ENCODE peak calls at places on chromosomes 16 and 17, in six cellular contexts. E is cardiac muscle cell, U is sigmoid colon, Q is upper lobe of right lung, L is mucosa of descending colon, T is lower lobe of right lung. A is an unnamed sample. For H3K4me1, the result is how much of the 10 kb centered on the place peaks cover.

GRCh38 chr17:51147641-51148040 is 5.7 kb upstream of the NME1 start:
- DNase-seq in L (no peak), Q (peak), U (no peak), E (no peak), T (no peak), A (no peak)

GRCh38 chr16:35752012-35752772 is 2292.8 kb downstream of the TP53TG3F start:
- DNase-seq in Q (no peak), E (no peak), U (no peak), L (no peak), T (no peak), A (no peak)

GRCh38 chr17:81939881-81940385 is 2.8 kb upstream of the PYCR1 start:
- DNase-seq in U (peak), Q (peak), E (no peak), L (peak), T (no peak), A (no peak)

GRCh38 chr17:44360826-44361225 is 2.8 kb downstream of the FAM171A2 start:
- DNase-seq in T (no peak), Q (no peak), L (no peak), U (no peak), E (peak), A (peak)

GRCh38 chr16:71954699-71955195 is 45.5 kb downstream of the PKD1L3 start:
- DNase-seq in L (no peak), U (no peak), E (no peak), Q (no peak), T (no peak), A (no peak)

GRCh38 chr16:31094424-31095120 is at the start of gene VKORC1:
- DNase-seq in T (peak), U (peak), Q (peak), L (peak), E (peak), A (peak)

GRCh38 chr16:59698341-59698979 is 964.3 kb upstream of the GOT2 start:
- DNase-seq in T (no peak), L (no peak), U (no peak), E (no peak), Q (no peak), A (no peak)

GRCh38 chr17:42518046-42518754 is 17.8 kb upstream of the NAGLU start:
- DNase-seq in T (peak), U (peak), Q (peak), E (no peak), L (peak), A (no peak)

GRCh38 chr17:65366102-65366844 is 195.2 kb downstream of the AXIN2 start:
- DNase-seq in E (no peak), U (no peak), T (no peak), L (no peak), Q (no peak), A (no peak)

GRCh38 chr17:75615301-75615700 is 17.9 kb upstream of the SMIM5 start:
- DNase-seq in U (no peak), Q (no peak), T (no peak), E (no peak), L (no peak), A (peak)

GRCh38 chr17:66522591-66523272 is 220.3 kb downstream of the PRKCA start:
- DNase-seq in T (no peak), Q (no peak), L (no peak), E (no peak), U (no peak), A (no peak)

GRCh38 chr16:17511340-17511739 is 40.6 kb upstream of the XYLT1 start:
- DNase-seq in Q (no peak), L (no peak), U (no peak), T (no peak), E (no peak), A (no peak)

GRCh38 chr16:89120281-89120680 is 26.6 kb downstream of the ACSF3 start:
- DNase-seq in T (peak), L (peak), Q (no peak), U (no peak), E (no peak), A (no peak)

GRCh38 chr16:47644166-47644565 is 183.0 kb downstream of the PHKB start:
- DNase-seq in T (no peak), L (no peak), Q (no peak), U (no peak), E (no peak), A (no peak)

GRCh38 chr17:40825596-40825995 is 3.2 kb upstream of the KRT10 start:
- DNase-seq in U (no peak), L (no peak), Q (no peak), T (no peak), E (no peak), A (no peak)

GRCh38 chr16:18984425-18985005 is 781 bp downstream of the TMC7 start:
- DNase-seq in E (no peak), Q (no peak), L (no peak), U (no peak), T (no peak), A (no peak)
- H3K4me3 ChIP-seq in E (peak), Q (peak), L (peak), U (peak), T (peak), A (peak)

GRCh38 chr16:81327483-81328196 is 12.9 kb downstream of the GAN start:
- DNase-seq in E (no peak), L (no peak), T (no peak), Q (no peak), U (no peak), A (no peak)

GRCh38 chr16:81329947-81330346 is 15.2 kb downstream of the GAN start:
- DNase-seq in U (no peak), L (no peak), T (no peak), Q (no peak), E (peak), A (no peak)

GRCh38 chr16:81321537-81321936 is 6.8 kb downstream of the GAN start:
- DNase-seq in Q (no peak), T (no peak), U (no peak), E (no peak), L (no peak), A (no peak)

GRCh38 chr16:81324808-81325207 is 10.0 kb downstream of the GAN start:
- DNase-seq in L (no peak), T (no peak), Q (no peak), U (peak), E (no peak), A (no peak)

GRCh38 chr16:81326971-81327370 is 12.2 kb downstream of the GAN start:
- DNase-seq in T (no peak), U (no peak), E (no peak), Q (no peak), L (no peak), A (no peak)
- H3K4me1 ChIP-seq in T (under half), U (under half), E (under half), Q (under half), L (under half), A (under half)

GRCh38 chr16:30011505-30012480 is 966 bp upstream of the DOC2A start:
- DNase-seq in Q (no peak), T (no peak), L (no peak), E (no peak), U (no peak), A (no peak)

GRCh38 chr16:30007378-30007895 is 3.4 kb downstream of the DOC2A start:
- DNase-seq in E (no peak), L (no peak), Q (no peak), U (no peak), T (no peak), A (no peak)

GRCh38 chr16:30010817-30011504 is at the start of gene DOC2A:
- DNase-seq in T (no peak), L (no peak), U (no peak), Q (no peak), E (peak), A (peak)

GRCh38 chr16:30009085-30009862 is 1.6 kb downstream of the DOC2A start:
- DNase-seq in L (no peak), U (no peak), Q (no peak), E (no peak), T (no peak), A (no peak)

DNA sequence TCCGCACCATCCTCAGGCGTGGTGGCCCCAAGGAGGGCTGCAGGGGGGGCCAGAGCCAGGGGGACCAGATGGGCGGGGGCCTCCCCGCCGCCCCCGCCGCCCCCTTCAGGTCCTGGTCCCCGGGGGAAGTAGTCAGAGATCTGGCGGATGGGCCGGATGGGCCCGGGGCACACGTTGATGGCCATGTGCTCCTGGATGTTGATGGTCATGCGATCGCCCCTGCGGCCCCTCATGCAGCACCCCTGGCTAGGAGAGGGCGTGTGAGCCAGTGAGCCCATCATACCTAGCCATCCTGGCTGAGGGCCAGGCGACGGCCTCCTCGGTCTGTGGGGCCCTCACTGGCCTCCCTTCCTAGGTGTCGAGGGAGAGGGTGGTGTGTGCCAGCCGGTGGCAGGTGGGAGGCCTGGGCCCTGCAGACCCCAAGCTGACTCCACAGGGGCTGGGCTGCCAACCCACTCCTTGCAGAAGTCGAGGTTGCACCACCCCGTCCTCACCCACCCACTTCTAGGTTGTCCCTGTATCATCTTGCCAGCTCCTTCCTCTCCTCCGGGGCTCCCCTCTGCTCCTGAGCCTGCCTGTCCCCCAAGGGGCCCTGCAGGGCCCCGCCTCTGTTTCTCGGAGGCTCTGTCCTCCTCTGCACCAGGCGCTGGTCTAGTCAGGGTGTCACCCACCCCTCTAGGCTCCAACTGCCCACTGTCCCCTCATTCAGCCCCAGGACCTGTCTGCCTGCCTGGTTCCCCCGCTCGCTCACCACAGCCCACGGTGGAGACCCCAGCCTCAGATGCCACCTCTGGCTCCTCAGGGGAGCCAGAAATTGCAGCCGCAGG is 624 bp downstream of the DOC2A start:
- DNase-seq in L (no peak), T (no peak), E (no peak), U (no peak), Q (no peak), A (no peak)
- H3K4me3 ChIP-seq in L (no peak), T (peak), E (peak), U (peak), Q (peak), A (peak)

GRCh38 chr16:23466162-23466885 is 13.3 kb upstream of the COG7 start:
- DNase-seq in T (no peak), L (no peak), U (no peak), E (no peak), Q (no peak), A (no peak)
- H3K4me1 ChIP-seq in T (under half), L (under half), U (under half), E (under half), Q (under half), A (under half)

GRCh38 chr16:4800290-4801041 is 2.0 kb downstream of the ROGDI start:
- DNase-seq in L (peak), U (no peak), Q (peak), E (no peak), T (peak), A (no peak)
- H3K4me3 ChIP-seq in L (no peak), U (no peak), Q (no peak), E (no peak), T (peak), A (no peak)

GRCh38 chr17:57102122-57102521 is 17.1 kb downstream of the AKAP1 start:
- DNase-seq in U (no peak), Q (no peak), T (no peak), E (no peak), L (no peak), A (no peak)

GRCh38 chr17:57096472-57097198 is 11.6 kb downstream of the AKAP1 start:
- DNase-seq in U (no peak), Q (no peak), L (no peak), E (no peak), T (no peak), A (no peak)

GRCh38 chr17:57099165-57099564 is 14.1 kb downstream of the AKAP1 start:
- DNase-seq in T (no peak), L (no peak), U (no peak), E (peak), Q (no peak), A (no peak)

GRCh38 chr17:57092779-57093178 is 7.7 kb downstream of the AKAP1 start:
- DNase-seq in L (no peak), Q (no peak), T (no peak), U (peak), E (no peak), A (no peak)

GRCh38 chr17:57097832-57098421 is 12.9 kb downstream of the AKAP1 start:
- DNase-seq in T (no peak), Q (no peak), U (peak), E (peak), L (no peak), A (no peak)
- H3K4me1 ChIP-seq in T (under half), Q (under half), U (half or more), E (under half), L (under half), A (under half)